ENCODE peak calls at places on chromosomes 2 and 18, in four cellular contexts. V is dorsolateral prefrontal cortex, J is A549, G is thyroid gland. I is an unnamed sample.

GRCh38 chr2:11869423-11869991 is 123.1 kb downstream of the LPIN1 start:
- DNase-seq in V (no peak), J (no peak), G (no peak), I (no peak)

GRCh38 chr2:147543056-147543455 is 301.8 kb upstream of the ACVR2A start:
- DNase-seq in V (no peak), J (no peak), G (no peak), I (no peak)

GRCh38 chr2:124024491-124025348 is at the start of gene CNTNAP5:
- DNase-seq in V (peak; percentile 44), J (no peak), G (peak; percentile 54), I (no peak)

GRCh38 chr2:169693344-169693743 is 861 bp downstream of the CFAP210 start:
- DNase-seq in V (peak; percentile 55), J (peak; percentile 17), G (no peak), I (no peak)

GRCh38 chr2:66571873-66572272 is 136.9 kb downstream of the MEIS1 start:
- DNase-seq in V (no peak), J (no peak), G (no peak), I (no peak)

GRCh38 chr2:95029898-95030341 is 4.4 kb downstream of the MAL start:
- DNase-seq in V (no peak), J (no peak), G (no peak), I (no peak)

GRCh38 chr2:240920783-240921231 is 14.7 kb downstream of the CROCC2 start:
- DNase-seq in V (peak; percentile 20), J (no peak), G (no peak), I (no peak)

GRCh38 chr2:120681696-120682288 is 53.9 kb upstream of the GLI2 start:
- DNase-seq in V (no peak), J (no peak), G (no peak), I (no peak)

GRCh38 chr2:88206665-88207347 is 36.7 kb downstream of the THNSL2 start:
- DNase-seq in V (no peak), J (no peak), G (no peak), I (no peak)

GRCh38 chr2:12675352-12675795 is 41.4 kb upstream of the TRIB2 start:
- DNase-seq in V (no peak), J (no peak), G (no peak), I (no peak)

GRCh38 chr2:234146087-234146826 is 95.8 kb downstream of the SPP2 start:
- DNase-seq in V (no peak), J (peak; percentile 36), G (no peak), I (no peak)

GRCh38 chr2:43033466-43034241 is 192.8 kb downstream of the ZFP36L2 start:
- DNase-seq in V (no peak), J (no peak), G (no peak), I (no peak)

GRCh38 chr2:241080405-241081189 is 21.5 kb downstream of the MTERF4 start:
- DNase-seq in V (peak; percentile 18), J (no peak), G (no peak), I (no peak)

GRCh38 chr18:44325903-44326650 is 354.6 kb upstream of the SETBP1 start:
- DNase-seq in V (no peak), J (peak; percentile 30), G (peak; percentile 89), I (no peak)

GRCh38 chr18:44324361-44324760 is 356.3 kb upstream of the SETBP1 start:
- DNase-seq in V (no peak), J (no peak), G (no peak), I (no peak)

GRCh38 chr18:44321868-44322590 is 358.7 kb upstream of the SETBP1 start:
- DNase-seq in V (no peak), J (no peak), G (no peak), I (no peak)

GRCh38 chr18:44323125-44323524 is 357.6 kb upstream of the SETBP1 start:
- DNase-seq in V (no peak), J (no peak), G (no peak), I (no peak)

DNA sequence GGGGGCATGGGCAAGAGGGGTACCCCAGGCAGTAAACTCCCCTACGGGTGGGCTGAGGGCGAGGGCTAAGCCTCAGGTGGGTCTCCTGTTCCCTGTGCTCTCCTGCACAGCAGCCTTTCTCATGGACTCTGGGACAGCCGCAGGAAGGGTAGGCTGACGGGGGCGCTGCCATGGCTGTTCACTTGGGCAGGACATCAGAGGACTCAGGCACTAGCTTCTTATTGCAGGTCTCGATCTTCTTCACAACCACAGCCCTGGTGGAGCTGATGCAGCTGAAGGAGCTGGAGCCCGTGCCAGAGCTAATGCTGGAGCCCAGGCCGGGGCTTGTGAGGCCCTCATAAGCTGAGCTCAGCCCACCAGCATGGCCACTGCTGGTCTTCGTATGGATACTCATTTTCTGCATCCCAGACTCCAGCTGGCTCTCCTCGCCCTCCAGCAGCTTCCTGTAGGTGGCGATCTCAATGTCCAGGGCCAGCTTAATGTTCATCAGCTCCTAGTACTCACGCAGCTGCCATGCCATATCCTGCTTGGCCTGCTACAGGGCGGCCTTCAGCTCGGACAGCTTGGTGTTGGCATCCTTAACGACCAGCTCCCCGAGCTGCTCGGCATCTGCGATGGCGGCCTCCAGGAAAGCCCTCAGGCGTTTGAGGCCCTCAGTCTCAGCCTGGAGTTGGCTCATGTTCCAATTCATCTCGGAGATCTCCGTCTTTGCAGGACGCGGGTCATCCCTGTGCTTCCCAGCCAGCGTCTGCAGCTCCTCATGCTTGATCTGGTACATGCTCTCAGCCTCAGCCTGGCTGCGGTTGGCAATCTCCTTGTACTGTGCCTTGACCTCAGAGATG is 359.8 kb upstream of the SETBP1 start:
- DNase-seq in V (no peak), J (peak; percentile 4), G (no peak), I (no peak)
- TF ChIP-seq CTCF in V (no peak), J (no peak), G (no peak), I (no peak)

DNA sequence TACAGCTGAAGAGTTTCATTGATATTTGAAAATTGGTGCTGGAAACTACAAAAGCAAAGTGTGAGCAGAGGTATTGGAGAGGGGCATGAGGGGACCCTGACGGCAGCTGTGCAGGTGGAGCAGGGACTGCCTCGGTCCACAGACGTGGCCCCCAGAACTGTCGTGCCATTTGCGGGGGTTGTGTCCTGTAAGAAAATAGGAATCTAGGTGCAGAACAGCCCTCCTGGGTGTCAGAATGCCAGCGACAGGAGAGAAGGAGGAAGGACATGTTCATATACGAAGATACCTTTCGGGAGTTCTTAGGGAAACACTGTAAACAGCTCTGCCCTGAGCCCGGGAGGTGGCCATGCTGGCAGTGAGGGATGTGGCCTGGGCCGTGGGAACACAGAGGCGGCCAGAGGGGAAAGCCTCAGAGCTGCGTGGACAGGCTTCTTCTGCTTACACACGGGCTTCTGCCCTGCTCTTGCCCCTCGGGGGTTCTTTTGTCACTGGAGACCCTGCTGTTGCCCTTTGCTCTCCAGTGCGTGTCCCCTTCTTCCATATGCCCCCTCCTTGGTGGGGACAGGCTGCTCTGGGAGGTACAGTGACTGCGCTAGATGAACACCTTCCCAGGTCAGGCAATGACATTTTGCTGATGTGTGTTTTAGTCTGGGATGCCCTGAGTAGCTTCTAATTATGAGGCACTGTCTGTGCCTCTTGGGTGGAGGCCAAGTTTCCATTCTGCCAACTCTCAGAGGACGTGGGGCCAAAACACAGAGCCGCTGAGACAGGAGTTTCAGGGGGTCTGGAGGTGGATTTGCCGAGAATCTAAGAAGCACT is 81.9 kb upstream of the TXNDC2 start:
- DNase-seq in V (no peak), J (no peak), G (peak; percentile 53), I (no peak)
- H3K4me3 ChIP-seq in V (no peak overlapping the region), J (no peak overlapping the region), G (no peak overlapping the region), I (no peak overlapping the region)

GRCh38 chr2:29509397-29509796 is 394.2 kb downstream of the CLIP4 start:
- DNase-seq in V (no peak), J (no peak), G (no peak), I (no peak)
- TF ChIP-seq CTCF in V (no peak), J (no peak), G (no peak), I (no peak)

GRCh38 chr2:175036582-175037018 is 31.4 kb upstream of the CHN1 start:
- DNase-seq in V (no peak), J (peak; percentile 41), G (no peak), I (no peak)
- H3K4me3 ChIP-seq in V (no peak overlapping the region), J (no peak overlapping the region), G (no peak overlapping the region), I (no peak overlapping the region)

GRCh38 chr2:119292226-119292625 is 68.6 kb downstream of the STEAP3 start:
- DNase-seq in V (no peak), J (no peak), G (peak; percentile 75), I (no peak)
- TF ChIP-seq CTCF in V (peak; percentile 38), J (no peak), G (peak; percentile 54), I (no peak)

GRCh38 chr2:235493402-235493774 is 455 bp upstream of the AGAP1 start:
- DNase-seq in V (no peak), J (peak; percentile 43), G (peak; percentile 79), I (no peak)

GRCh38 chr2:235494716-235495372 is 1.0 kb downstream of the AGAP1 start:
- DNase-seq in V (no peak), J (peak; percentile 50), G (peak; percentile 51), I (no peak)

GRCh38 chr2:235493775-235494715 is at the start of gene AGAP1:
- DNase-seq in V (peak; percentile 83), J (peak; percentile 87), G (peak; percentile 91), I (peak; percentile 9)

GRCh38 chr2:235495373-235496238 is 1.8 kb downstream of the AGAP1 start:
- DNase-seq in V (no peak), J (no peak), G (peak; percentile 37), I (no peak)

GRCh38 chr2:235492850-235493344 is 946 bp upstream of the AGAP1 start:
- DNase-seq in V (no peak), J (no peak), G (no peak), I (no peak)
- H3K4me3 ChIP-seq in V (peak overlapping the region; percentile 76), J (peak overlapping the region; percentile 93), G (peak overlapping the region; percentile 55), I (no peak overlapping the region)

DNA sequence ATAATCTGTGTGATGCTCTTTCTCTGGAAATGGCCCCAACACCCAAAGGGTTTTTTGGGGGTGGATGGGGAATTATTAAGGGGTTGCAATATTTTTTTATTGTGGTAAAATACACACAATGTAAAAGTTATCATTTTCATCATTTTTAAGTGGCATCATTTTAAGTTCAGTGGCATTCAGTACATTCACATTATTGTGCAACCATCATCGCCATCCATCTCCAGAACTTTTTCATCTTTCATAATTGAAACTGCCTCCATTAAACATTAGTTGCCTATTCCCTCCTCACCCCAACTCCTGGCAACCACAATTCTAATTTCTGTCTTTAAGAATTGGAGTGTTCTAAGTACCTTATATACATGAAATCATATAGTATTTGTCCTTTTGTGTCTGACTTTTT is 90.0 kb downstream of the POLR1A start:
- DNase-seq in V (no peak), J (no peak), G (no peak), I (no peak)
- TF ChIP-seq CTCF in V (no peak), J (no peak), G (no peak), I (no peak)

DNA sequence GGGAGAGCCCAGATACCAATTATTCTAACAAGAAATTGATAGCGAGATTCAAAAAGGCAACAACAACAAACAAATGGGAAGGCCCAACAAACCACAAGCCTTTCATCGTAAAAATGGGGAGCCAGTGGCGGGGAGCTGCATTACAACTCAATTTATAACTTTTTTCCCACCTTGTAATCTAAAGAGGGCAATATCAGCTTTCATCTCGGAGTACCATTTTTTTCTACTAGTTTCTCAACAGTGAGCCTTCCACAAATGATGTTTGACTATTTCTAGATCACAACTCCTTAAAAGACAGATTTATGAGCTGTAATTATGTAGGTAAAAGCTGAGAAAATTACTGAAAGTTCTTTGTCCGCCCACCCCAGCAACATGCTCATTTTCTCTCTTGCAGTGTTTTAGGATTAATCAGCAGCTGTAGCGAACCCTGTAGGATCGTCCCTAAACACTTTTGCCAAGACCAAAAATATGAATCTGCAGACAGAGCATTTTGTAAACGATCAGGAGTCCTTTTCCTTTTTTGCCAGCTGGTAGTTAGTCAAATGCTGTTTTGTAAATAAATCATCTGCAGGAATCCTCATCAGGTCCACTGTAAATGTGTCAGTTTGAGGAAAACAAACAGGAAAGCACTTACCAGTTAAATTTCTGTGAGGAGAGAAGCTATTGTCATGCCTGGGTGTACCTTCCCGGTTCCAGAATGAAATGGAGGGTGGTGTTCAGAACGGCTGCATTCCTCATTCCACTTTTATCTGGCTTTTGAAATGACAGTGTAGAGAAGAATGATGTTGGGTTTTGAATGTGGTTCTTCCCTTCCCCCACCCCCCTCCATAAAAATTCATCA is 53.2 kb downstream of the EEF1B2 start:
- DNase-seq in V (no peak), J (no peak), G (no peak), I (no peak)
- H3K4me3 ChIP-seq in V (no peak overlapping the region), J (no peak overlapping the region), G (no peak overlapping the region), I (no peak overlapping the region)

GRCh38 chr2:148936857-148937450 is 61.9 kb downstream of the KIF5C start:
- DNase-seq in V (no peak), J (peak; percentile 9), G (peak; percentile 35), I (no peak)
- TF ChIP-seq CTCF in V (peak; percentile 24), J (no peak), G (no peak), I (no peak)

I was measured in CD8-positive, alpha-beta T cell.